ENCODE peak calls at places on chromosome 4, in nine cellular contexts. One of them, this sample, is unnamed.

GRCh38 chr4:177987896-177988295 is 545.7 kb upstream of the AGA start:
- DNase-seq in activated T-cell treated with anti-CD3 and anti-CD28 coated beads, Interleukin-2, amount 50 U/mL, for 72 hours: no peak
- DNase-seq in GM19239: no peak
- DNase-seq in fibroblast of lung: no peak
- DNase-seq in SK-N-SH: no peak
- DNase-seq in left ventricle myocardium superior: no peak
- DNase-seq in amniotic epithelial cell: no peak
- DNase-seq in ascending aorta: no peak
- DNase-seq in activated gamma-delta T cell treated with Interleukin-2 at 50 U/mL for 16 hours: no peak
- DNase-seq in this sample: no peak

GRCh38 chr4:2469192-2469984 is 482 bp downstream of the RNF4 start:
- DNase-seq in activated T-cell treated with anti-CD3 and anti-CD28 coated beads, Interleukin-2, amount 50 U/mL, for 72 hours: peak; percentile 87
- DNase-seq in amniotic epithelial cell: peak; percentile 19
- DNase-seq in GM19239: peak; percentile 57
- DNase-seq in ascending aorta: peak; percentile 74
- DNase-seq in fibroblast of lung: peak; percentile 27
- DNase-seq in left ventricle myocardium superior: peak; percentile 59
- DNase-seq in SK-N-SH: peak; percentile 72
- DNase-seq in activated gamma-delta T cell treated with Interleukin-2 at 50 U/mL for 16 hours: peak; percentile 77
- DNase-seq in this sample: peak; percentile 76

GRCh38 chr4:108013955-108014354 is 24.3 kb downstream of the HADH start:
- DNase-seq in ascending aorta: no peak
- DNase-seq in amniotic epithelial cell: no peak
- DNase-seq in GM19239: no peak
- DNase-seq in fibroblast of lung: no peak
- DNase-seq in activated gamma-delta T cell treated with Interleukin-2 at 50 U/mL for 16 hours: no peak
- DNase-seq in SK-N-SH: no peak
- DNase-seq in left ventricle myocardium superior: no peak
- DNase-seq in activated T-cell treated with anti-CD3 and anti-CD28 coated beads, Interleukin-2, amount 50 U/mL, for 72 hours: no peak
- DNase-seq in this sample: no peak

GRCh38 chr4:71130827-71131603 is 137.6 kb downstream of the DCK start:
- DNase-seq in SK-N-SH: no peak
- DNase-seq in activated gamma-delta T cell treated with Interleukin-2 at 50 U/mL for 16 hours: no peak
- DNase-seq in left ventricle myocardium superior: no peak
- DNase-seq in activated T-cell treated with anti-CD3 and anti-CD28 coated beads, Interleukin-2, amount 50 U/mL, for 72 hours: no peak
- DNase-seq in fibroblast of lung: peak; percentile 61
- DNase-seq in ascending aorta: no peak
- DNase-seq in GM19239: no peak
- DNase-seq in amniotic epithelial cell: peak; percentile 74
- DNase-seq in this sample: peak; percentile 47

GRCh38 chr4:118756958-118757357 is 71.8 kb downstream of the METTL14 start:
- DNase-seq in amniotic epithelial cell: no peak
- DNase-seq in activated gamma-delta T cell treated with Interleukin-2 at 50 U/mL for 16 hours: no peak
- DNase-seq in GM19239: no peak
- DNase-seq in fibroblast of lung: no peak
- DNase-seq in ascending aorta: no peak
- DNase-seq in SK-N-SH: no peak
- DNase-seq in activated T-cell treated with anti-CD3 and anti-CD28 coated beads, Interleukin-2, amount 50 U/mL, for 72 hours: no peak
- DNase-seq in left ventricle myocardium superior: no peak
- DNase-seq in this sample: no peak

GRCh38 chr4:83230928-83231327 is 53.7 kb downstream of the COQ2 start:
- DNase-seq in SK-N-SH: no peak
- DNase-seq in amniotic epithelial cell: no peak
- DNase-seq in GM19239: no peak
- DNase-seq in ascending aorta: no peak
- DNase-seq in activated gamma-delta T cell treated with Interleukin-2 at 50 U/mL for 16 hours: no peak
- DNase-seq in activated T-cell treated with anti-CD3 and anti-CD28 coated beads, Interleukin-2, amount 50 U/mL, for 72 hours: no peak
- DNase-seq in left ventricle myocardium superior: no peak
- DNase-seq in fibroblast of lung: no peak
- DNase-seq in this sample: no peak

GRCh38 chr4:123821861-123822260 is 425.3 kb downstream of the SPRY1 start:
- DNase-seq in ascending aorta: no peak
- DNase-seq in amniotic epithelial cell: peak; percentile 48
- DNase-seq in activated T-cell treated with anti-CD3 and anti-CD28 coated beads, Interleukin-2, amount 50 U/mL, for 72 hours: no peak
- DNase-seq in SK-N-SH: no peak
- DNase-seq in fibroblast of lung: peak; percentile 38
- DNase-seq in GM19239: no peak
- DNase-seq in activated gamma-delta T cell treated with Interleukin-2 at 50 U/mL for 16 hours: no peak
- DNase-seq in left ventricle myocardium superior: no peak
- DNase-seq in this sample: no peak

GRCh38 chr4:53981066-53981465 is 83.3 kb downstream of the CHIC2 start:
- DNase-seq in left ventricle myocardium superior: no peak
- DNase-seq in GM19239: no peak
- DNase-seq in activated T-cell treated with anti-CD3 and anti-CD28 coated beads, Interleukin-2, amount 50 U/mL, for 72 hours: no peak
- DNase-seq in SK-N-SH: no peak
- DNase-seq in ascending aorta: no peak
- DNase-seq in activated gamma-delta T cell treated with Interleukin-2 at 50 U/mL for 16 hours: no peak
- DNase-seq in amniotic epithelial cell: no peak
- DNase-seq in fibroblast of lung: no peak
- DNase-seq in this sample: no peak

GRCh38 chr4:106583567-106583966 is 215.0 kb upstream of the GIMD1 start:
- DNase-seq in activated T-cell treated with anti-CD3 and anti-CD28 coated beads, Interleukin-2, amount 50 U/mL, for 72 hours: no peak
- DNase-seq in amniotic epithelial cell: peak; percentile 99
- DNase-seq in ascending aorta: no peak
- DNase-seq in fibroblast of lung: peak; percentile 88
- DNase-seq in activated gamma-delta T cell treated with Interleukin-2 at 50 U/mL for 16 hours: no peak
- DNase-seq in left ventricle myocardium superior: no peak
- DNase-seq in GM19239: no peak
- DNase-seq in SK-N-SH: no peak
- DNase-seq in this sample: no peak

GRCh38 chr4:26682436-26682835 is 98.6 kb downstream of the TBC1D19 start:
- DNase-seq in activated gamma-delta T cell treated with Interleukin-2 at 50 U/mL for 16 hours: no peak
- DNase-seq in SK-N-SH: no peak
- DNase-seq in left ventricle myocardium superior: no peak
- DNase-seq in fibroblast of lung: no peak
- DNase-seq in amniotic epithelial cell: no peak
- DNase-seq in GM19239: no peak
- DNase-seq in ascending aorta: no peak
- DNase-seq in activated T-cell treated with anti-CD3 and anti-CD28 coated beads, Interleukin-2, amount 50 U/mL, for 72 hours: no peak
- DNase-seq in this sample: no peak

GRCh38 chr4:124833831-124834505 is 121.4 kb upstream of the ANKRD50 start:
- DNase-seq in activated T-cell treated with anti-CD3 and anti-CD28 coated beads, Interleukin-2, amount 50 U/mL, for 72 hours: no peak
- DNase-seq in left ventricle myocardium superior: no peak
- DNase-seq in ascending aorta: no peak
- DNase-seq in amniotic epithelial cell: no peak
- DNase-seq in fibroblast of lung: no peak
- DNase-seq in SK-N-SH: no peak
- DNase-seq in GM19239: no peak
- DNase-seq in activated gamma-delta T cell treated with Interleukin-2 at 50 U/mL for 16 hours: no peak
- DNase-seq in this sample: no peak

GRCh38 chr4:125140966-125141495 is 173.7 kb upstream of the FAT4 start:
- DNase-seq in activated gamma-delta T cell treated with Interleukin-2 at 50 U/mL for 16 hours: no peak
- DNase-seq in GM19239: no peak
- DNase-seq in activated T-cell treated with anti-CD3 and anti-CD28 coated beads, Interleukin-2, amount 50 U/mL, for 72 hours: no peak
- DNase-seq in ascending aorta: no peak
- DNase-seq in fibroblast of lung: peak; percentile 19
- DNase-seq in left ventricle myocardium superior: no peak
- DNase-seq in SK-N-SH: peak; percentile 17
- DNase-seq in amniotic epithelial cell: peak; percentile 89
- DNase-seq in this sample: no peak

GRCh38 chr4:111773858-111774257 is 371.4 kb upstream of the FAM241A start:
- DNase-seq in amniotic epithelial cell: peak; percentile 94
- DNase-seq in GM19239: no peak
- DNase-seq in activated gamma-delta T cell treated with Interleukin-2 at 50 U/mL for 16 hours: no peak
- DNase-seq in ascending aorta: no peak
- DNase-seq in SK-N-SH: no peak
- DNase-seq in activated T-cell treated with anti-CD3 and anti-CD28 coated beads, Interleukin-2, amount 50 U/mL, for 72 hours: no peak
- DNase-seq in fibroblast of lung: no peak
- DNase-seq in left ventricle myocardium superior: no peak
- DNase-seq in this sample: peak; percentile 45

GRCh38 chr4:55358668-55359067 is 12.6 kb downstream of the SRD5A3 start:
- DNase-seq in amniotic epithelial cell: peak; percentile 85
- DNase-seq in SK-N-SH: no peak
- DNase-seq in GM19239: no peak
- DNase-seq in left ventricle myocardium superior: no peak
- DNase-seq in activated T-cell treated with anti-CD3 and anti-CD28 coated beads, Interleukin-2, amount 50 U/mL, for 72 hours: no peak
- DNase-seq in ascending aorta: no peak
- DNase-seq in activated gamma-delta T cell treated with Interleukin-2 at 50 U/mL for 16 hours: no peak
- DNase-seq in fibroblast of lung: peak; percentile 84
- DNase-seq in this sample: no peak

GRCh38 chr4:151644625-151645024 is 116.2 kb downstream of the GATB start:
- DNase-seq in SK-N-SH: peak; percentile 57
- DNase-seq in left ventricle myocardium superior: no peak
- DNase-seq in fibroblast of lung: no peak
- DNase-seq in GM19239: no peak
- DNase-seq in activated T-cell treated with anti-CD3 and anti-CD28 coated beads, Interleukin-2, amount 50 U/mL, for 72 hours: peak; percentile 19
- DNase-seq in activated gamma-delta T cell treated with Interleukin-2 at 50 U/mL for 16 hours: no peak
- DNase-seq in ascending aorta: no peak
- DNase-seq in amniotic epithelial cell: no peak
- DNase-seq in this sample: peak; percentile 73

GRCh38 chr4:42048394-42048793 is 58.1 kb downstream of the SLC30A9 start:
- DNase-seq in activated T-cell treated with anti-CD3 and anti-CD28 coated beads, Interleukin-2, amount 50 U/mL, for 72 hours: no peak
- DNase-seq in fibroblast of lung: peak; percentile 89
- DNase-seq in SK-N-SH: no peak
- DNase-seq in GM19239: no peak
- DNase-seq in left ventricle myocardium superior: no peak
- DNase-seq in activated gamma-delta T cell treated with Interleukin-2 at 50 U/mL for 16 hours: no peak
- DNase-seq in amniotic epithelial cell: peak; percentile 87
- DNase-seq in ascending aorta: no peak
- DNase-seq in this sample: no peak

GRCh38 chr4:112284166-112284565 is 1.5 kb downstream of the TIFA start:
- DNase-seq in ascending aorta: no peak
- DNase-seq in left ventricle myocardium superior: no peak
- DNase-seq in activated T-cell treated with anti-CD3 and anti-CD28 coated beads, Interleukin-2, amount 50 U/mL, for 72 hours: no peak
- DNase-seq in SK-N-SH: no peak
- DNase-seq in activated gamma-delta T cell treated with Interleukin-2 at 50 U/mL for 16 hours: no peak
- DNase-seq in GM19239: no peak
- DNase-seq in fibroblast of lung: peak; percentile 25
- DNase-seq in amniotic epithelial cell: peak; percentile 39
- DNase-seq in this sample: no peak

GRCh38 chr4:128341634-128342033 is 54.0 kb upstream of the PGRMC2 start:
- DNase-seq in left ventricle myocardium superior: no peak
- DNase-seq in activated T-cell treated with anti-CD3 and anti-CD28 coated beads, Interleukin-2, amount 50 U/mL, for 72 hours: no peak
- DNase-seq in SK-N-SH: no peak
- DNase-seq in amniotic epithelial cell: no peak
- DNase-seq in fibroblast of lung: no peak
- DNase-seq in ascending aorta: no peak
- DNase-seq in GM19239: no peak
- DNase-seq in activated gamma-delta T cell treated with Interleukin-2 at 50 U/mL for 16 hours: no peak
- DNase-seq in this sample: no peak

GRCh38 chr4:94895081-94895480 is 137.3 kb downstream of the BMPR1B start:
- DNase-seq in activated T-cell treated with anti-CD3 and anti-CD28 coated beads, Interleukin-2, amount 50 U/mL, for 72 hours: no peak
- DNase-seq in amniotic epithelial cell: peak; percentile 56
- DNase-seq in fibroblast of lung: peak; percentile 84
- DNase-seq in left ventricle myocardium superior: no peak
- DNase-seq in SK-N-SH: no peak
- DNase-seq in GM19239: no peak
- DNase-seq in activated gamma-delta T cell treated with Interleukin-2 at 50 U/mL for 16 hours: no peak
- DNase-seq in ascending aorta: no peak
- DNase-seq in this sample: no peak

GRCh38 chr4:3792813-3793212 is 26.6 kb downstream of the ADRA2C start:
- DNase-seq in GM19239: no peak
- DNase-seq in SK-N-SH: peak; percentile 72
- DNase-seq in amniotic epithelial cell: no peak
- DNase-seq in activated T-cell treated with anti-CD3 and anti-CD28 coated beads, Interleukin-2, amount 50 U/mL, for 72 hours: no peak
- DNase-seq in fibroblast of lung: no peak
- DNase-seq in activated gamma-delta T cell treated with Interleukin-2 at 50 U/mL for 16 hours: no peak
- DNase-seq in ascending aorta: no peak
- DNase-seq in left ventricle myocardium superior: no peak
- DNase-seq in this sample: peak; percentile 71

GRCh38 chr4:21387683-21388082 is 560.9 kb downstream of the KCNIP4 start:
- DNase-seq in amniotic epithelial cell: no peak
- DNase-seq in ascending aorta: no peak
- DNase-seq in GM19239: no peak
- DNase-seq in activated gamma-delta T cell treated with Interleukin-2 at 50 U/mL for 16 hours: no peak
- DNase-seq in fibroblast of lung: no peak
- DNase-seq in activated T-cell treated with anti-CD3 and anti-CD28 coated beads, Interleukin-2, amount 50 U/mL, for 72 hours: no peak
- DNase-seq in left ventricle myocardium superior: no peak
- DNase-seq in SK-N-SH: no peak
- DNase-seq in this sample: no peak

GRCh38 chr4:93617596-93617995 is 211.0 kb upstream of the ATOH1 start:
- DNase-seq in left ventricle myocardium superior: no peak
- DNase-seq in GM19239: no peak
- DNase-seq in SK-N-SH: no peak
- DNase-seq in amniotic epithelial cell: no peak
- DNase-seq in activated gamma-delta T cell treated with Interleukin-2 at 50 U/mL for 16 hours: no peak
- DNase-seq in activated T-cell treated with anti-CD3 and anti-CD28 coated beads, Interleukin-2, amount 50 U/mL, for 72 hours: no peak
- DNase-seq in ascending aorta: no peak
- DNase-seq in fibroblast of lung: no peak
- DNase-seq in this sample: peak; percentile 34

GRCh38 chr4:6746721-6747689 is 31.0 kb downstream of the BLOC1S4 start:
- DNase-seq in left ventricle myocardium superior: peak; percentile 74
- DNase-seq in activated T-cell treated with anti-CD3 and anti-CD28 coated beads, Interleukin-2, amount 50 U/mL, for 72 hours: no peak
- DNase-seq in amniotic epithelial cell: no peak
- DNase-seq in SK-N-SH: no peak
- DNase-seq in GM19239: no peak
- DNase-seq in fibroblast of lung: no peak
- DNase-seq in ascending aorta: no peak
- DNase-seq in activated gamma-delta T cell treated with Interleukin-2 at 50 U/mL for 16 hours: no peak
- DNase-seq in this sample: no peak

GRCh38 chr4:67393699-67394281 is 151.5 kb downstream of the CENPC start:
- DNase-seq in GM19239: no peak
- DNase-seq in fibroblast of lung: peak; percentile 55
- DNase-seq in activated gamma-delta T cell treated with Interleukin-2 at 50 U/mL for 16 hours: peak; percentile 13
- DNase-seq in activated T-cell treated with anti-CD3 and anti-CD28 coated beads, Interleukin-2, amount 50 U/mL, for 72 hours: no peak
- DNase-seq in amniotic epithelial cell: peak; percentile 42
- DNase-seq in SK-N-SH: peak; percentile 16
- DNase-seq in left ventricle myocardium superior: no peak
- DNase-seq in ascending aorta: no peak
- DNase-seq in this sample: no peak

GRCh38 chr4:101258782-101259353 is 88.5 kb downstream of the PPP3CA start:
- DNase-seq in activated T-cell treated with anti-CD3 and anti-CD28 coated beads, Interleukin-2, amount 50 U/mL, for 72 hours: no peak
- DNase-seq in fibroblast of lung: no peak
- DNase-seq in left ventricle myocardium superior: no peak
- DNase-seq in activated gamma-delta T cell treated with Interleukin-2 at 50 U/mL for 16 hours: no peak
- DNase-seq in ascending aorta: no peak
- DNase-seq in GM19239: no peak
- DNase-seq in amniotic epithelial cell: peak; percentile 58
- DNase-seq in SK-N-SH: no peak
- DNase-seq in this sample: no peak

GRCh38 chr4:88814043-88814617 is 116.5 kb upstream of the NAP1L5 start:
- DNase-seq in amniotic epithelial cell: no peak
- DNase-seq in activated gamma-delta T cell treated with Interleukin-2 at 50 U/mL for 16 hours: no peak
- DNase-seq in ascending aorta: no peak
- DNase-seq in left ventricle myocardium superior: no peak
- DNase-seq in activated T-cell treated with anti-CD3 and anti-CD28 coated beads, Interleukin-2, amount 50 U/mL, for 72 hours: no peak
- DNase-seq in SK-N-SH: no peak
- DNase-seq in GM19239: no peak
- DNase-seq in fibroblast of lung: no peak
- DNase-seq in this sample: peak; percentile 32

GRCh38 chr4:53931423-53932060 is 132.9 kb downstream of the CHIC2 start:
- DNase-seq in SK-N-SH: no peak
- DNase-seq in fibroblast of lung: no peak
- DNase-seq in ascending aorta: no peak
- DNase-seq in left ventricle myocardium superior: no peak
- DNase-seq in amniotic epithelial cell: no peak
- DNase-seq in activated gamma-delta T cell treated with Interleukin-2 at 50 U/mL for 16 hours: no peak
- DNase-seq in activated T-cell treated with anti-CD3 and anti-CD28 coated beads, Interleukin-2, amount 50 U/mL, for 72 hours: no peak
- DNase-seq in GM19239: no peak
- DNase-seq in this sample: no peak

GRCh38 chr4:173420324-173420752 is 21.4 kb upstream of the SCRG1 start:
- DNase-seq in fibroblast of lung: peak; percentile 61
- DNase-seq in ascending aorta: no peak
- DNase-seq in SK-N-SH: peak; percentile 34
- DNase-seq in amniotic epithelial cell: no peak
- DNase-seq in GM19239: no peak
- DNase-seq in activated T-cell treated with anti-CD3 and anti-CD28 coated beads, Interleukin-2, amount 50 U/mL, for 72 hours: no peak
- DNase-seq in left ventricle myocardium superior: no peak
- DNase-seq in activated gamma-delta T cell treated with Interleukin-2 at 50 U/mL for 16 hours: no peak
- DNase-seq in this sample: no peak

GRCh38 chr4:1403591-1404572 is 2.4 kb downstream of the NKX1-1 start:
- DNase-seq in activated T-cell treated with anti-CD3 and anti-CD28 coated beads, Interleukin-2, amount 50 U/mL, for 72 hours: no peak
- DNase-seq in amniotic epithelial cell: no peak
- DNase-seq in activated gamma-delta T cell treated with Interleukin-2 at 50 U/mL for 16 hours: peak; percentile 3
- DNase-seq in SK-N-SH: peak; percentile 50
- DNase-seq in left ventricle myocardium superior: no peak
- DNase-seq in fibroblast of lung: no peak
- DNase-seq in ascending aorta: peak; percentile 48
- DNase-seq in GM19239: no peak
- DNase-seq in this sample: peak; percentile 60

GRCh38 chr4:118749347-118749988 is 64.3 kb downstream of the METTL14 start:
- DNase-seq in amniotic epithelial cell: no peak
- DNase-seq in activated gamma-delta T cell treated with Interleukin-2 at 50 U/mL for 16 hours: no peak
- DNase-seq in SK-N-SH: peak; percentile 30
- DNase-seq in left ventricle myocardium superior: no peak
- DNase-seq in GM19239: no peak
- DNase-seq in fibroblast of lung: no peak
- DNase-seq in activated T-cell treated with anti-CD3 and anti-CD28 coated beads, Interleukin-2, amount 50 U/mL, for 72 hours: no peak
- DNase-seq in ascending aorta: no peak
- DNase-seq in this sample: no peak

GRCh38 chr4:15395342-15395741 is 32.5 kb upstream of the C1QTNF7 start:
- DNase-seq in left ventricle myocardium superior: no peak
- DNase-seq in GM19239: no peak
- DNase-seq in amniotic epithelial cell: no peak
- DNase-seq in SK-N-SH: no peak
- DNase-seq in activated gamma-delta T cell treated with Interleukin-2 at 50 U/mL for 16 hours: no peak
- DNase-seq in ascending aorta: no peak
- DNase-seq in fibroblast of lung: no peak
- DNase-seq in activated T-cell treated with anti-CD3 and anti-CD28 coated beads, Interleukin-2, amount 50 U/mL, for 72 hours: no peak
- DNase-seq in this sample: no peak

This sample was measured in D341Med.